ENCODE peak calls at places on chromosomes 11 and 22, in six cellular contexts. K is NCI-H1105, M is GM06990, R is stomach, P is neural crest cell, E is pulmonary artery endothelial cell. H is an unnamed sample.

GRCh38 chr22:38202437-38203089 is 769 bp downstream of the MAFF start:
- DNase-seq in K (peak), M (peak), R (peak), P (peak), E (peak), H (no peak)

GRCh38 chr11:34650528-34650927 is 29.6 kb downstream of the EHF start:
- DNase-seq in K (no peak), M (peak), R (no peak), P (no peak), E (no peak), H (no peak)

GRCh38 chr11:86582898-86583297 is 89.5 kb downstream of the ME3 start:
- DNase-seq in K (no peak), M (no peak), R (no peak), P (no peak), E (no peak), H (no peak)

GRCh38 chr11:3853935-3854659 is 1.4 kb upstream of the STIM1 start:
- DNase-seq in K (no peak), M (peak), R (peak), P (no peak), E (no peak), H (no peak)

GRCh38 chr22:37819100-37819433 is 4.1 kb upstream of the GALR3 start:
- DNase-seq in K (no peak), M (no peak), R (no peak), P (no peak), E (no peak), H (no peak)

GRCh38 chr11:1047576-1048156 is 11.1 kb upstream of the MUC6 start:
- DNase-seq in K (no peak), M (no peak), R (no peak), P (no peak), E (no peak), H (no peak)

GRCh38 chr22:20093437-20093836 is 13.4 kb downstream of the DGCR8 start:
- DNase-seq in K (no peak), M (no peak), R (peak), P (no peak), E (no peak), H (no peak)

GRCh38 chr11:69834811-69835800 is 15.9 kb upstream of the FGF3 start:
- DNase-seq in K (no peak), M (no peak), R (no peak), P (no peak), E (no peak), H (no peak)

GRCh38 chr22:20563464-20563906 is 56.1 kb downstream of the MED15 start:
- DNase-seq in K (no peak), M (no peak), R (no peak), P (no peak), E (no peak), H (no peak)

GRCh38 chr11:100515087-100515486 is 172.0 kb upstream of the ARHGAP42 start:
- DNase-seq in K (no peak), M (no peak), R (no peak), P (no peak), E (no peak), H (no peak)

GRCh38 chr11:105466582-105467228 is 143.2 kb upstream of the GRIA4 start:
- DNase-seq in K (no peak), M (no peak), R (no peak), P (no peak), E (peak), H (peak)

GRCh38 chr22:28911777-28912669 is 28.7 kb downstream of the ZNRF3 start:
- DNase-seq in K (no peak), M (no peak), R (no peak), P (no peak), E (no peak), H (no peak)

GRCh38 chr22:47552541-47553205 is 790.2 kb downstream of the TBC1D22A start:
- DNase-seq in K (no peak), M (no peak), R (no peak), P (no peak), E (no peak), H (no peak)

GRCh38 chr11:57936050-57936418 is 87.6 kb upstream of the OR9Q1 start:
- DNase-seq in K (no peak), M (no peak), R (no peak), P (no peak), E (no peak), H (no peak)

GRCh38 chr22:41479671-41480396 is 10.9 kb downstream of the ACO2 start:
- DNase-seq in K (no peak), M (no peak), R (no peak), P (peak), E (no peak), H (no peak)

GRCh38 chr22:43154887-43155536 is 3.7 kb downstream of the TSPO start:
- DNase-seq in K (no peak), M (no peak), R (peak), P (no peak), E (no peak), H (no peak)

GRCh38 chr11:78230161-78230877 is 41.6 kb downstream of the USP35 start:
- DNase-seq in K (peak), M (no peak), R (no peak), P (no peak), E (no peak), H (no peak)

GRCh38 chr22:50058338-50059184 is 463 bp upstream of the TTLL8 start:
- DNase-seq in K (no peak), M (no peak), R (no peak), P (no peak), E (no peak), H (no peak)

GRCh38 chr11:107453594-107454286 is 3.9 kb downstream of the CWF19L2 start:
- DNase-seq in K (no peak), M (no peak), R (no peak), P (no peak), E (no peak), H (no peak)

GRCh38 chr11:78532991-78533861 is 41.4 kb downstream of the NARS2 start:
- DNase-seq in K (no peak), M (peak), R (no peak), P (no peak), E (no peak), H (no peak)

GRCh38 chr22:33851985-33852384 is 68.3 kb downstream of the LARGE1 start:
- DNase-seq in K (no peak), M (no peak), R (peak), P (no peak), E (no peak), H (no peak)

GRCh38 chr22:40058265-40058664 is 63.5 kb downstream of the FAM83F start:
- DNase-seq in K (no peak), M (no peak), R (no peak), P (no peak), E (no peak), H (no peak)

GRCh38 chr22:47219789-47220188 is 457.3 kb downstream of the TBC1D22A start:
- DNase-seq in K (no peak), M (no peak), R (no peak), P (no peak), E (no peak), H (no peak)

GRCh38 chr22:32324505-32325415 is 32.9 kb upstream of the RFPL3 start:
- DNase-seq in K (no peak), M (no peak), R (peak), P (no peak), E (no peak), H (no peak)

GRCh38 chr11:1310772-1311468 is 1.5 kb upstream of the TOLLIP start:
- DNase-seq in K (no peak), M (peak), R (no peak), P (no peak), E (no peak), H (no peak)

H was measured in NCI-H774.